ENCODE peak calls at places on chromosomes 11 and 22, in ten cellular contexts. A is psoas muscle; X is body of pancreas; Q is CD4-positive, CD25-positive, alpha-beta regulatory T cell; E is adrenal gland; F is left ventricle myocardium inferior; G is uterus; P is A549; U is CD4-positive, alpha-beta T cell; T is osteoblast. J is an unnamed sample.

GRCh38 chr11:515131-515530 is 8.1 kb upstream of the RNH1 start:
- DNase-seq in T (peak; percentile 87), F (no peak), U (no peak), A (no peak), E (no peak), P (no peak), G (no peak), Q (no peak), X (no peak), J (no peak)

GRCh38 chr22:23073506-23074229 is 3.3 kb downstream of the GNAZ start:
- DNase-seq in P (no peak), T (peak; percentile 21), E (no peak), A (peak; percentile 39), G (no peak), F (peak; percentile 11), U (no peak), Q (no peak), X (no peak), J (no peak)

GRCh38 chr22:48757581-48757980 is 1070.1 kb downstream of the BRD1 start:
- DNase-seq in P (no peak), T (peak; percentile 60), X (no peak), U (no peak), Q (no peak), A (no peak), E (peak; percentile 7), F (no peak), G (no peak), J (no peak)

GRCh38 chr22:20418211-20418788 is 19.3 kb downstream of the SCARF2 start:
- DNase-seq in F (peak; percentile 84), G (peak; percentile 85), Q (peak; percentile 75), U (peak; percentile 69), A (peak; percentile 92), T (peak; percentile 98), X (peak; percentile 77), E (peak; percentile 83), P (peak; percentile 78), J (peak; percentile 41)

GRCh38 chr11:17077520-17078401 is at the start of gene RPS13:
- DNase-seq in G (peak; percentile 97), P (peak; percentile 99), E (peak; percentile 97), U (peak; percentile 92), X (peak; percentile 97), F (peak; percentile 96), A (peak; percentile 98), Q (peak; percentile 99), T (peak; percentile 99), J (peak; percentile 95)

GRCh38 chr22:19576460-19577421 is 52.5 kb upstream of the CLDN5 start:
- DNase-seq in U (peak; percentile 36), A (no peak), T (peak; percentile 94), Q (peak; percentile 88), G (peak; percentile 47), X (no peak), P (no peak), F (peak; percentile 42), E (peak; percentile 21), J (no peak)

GRCh38 chr11:12673924-12674570 is at the start of gene TEAD1:
- DNase-seq in T (peak; percentile 99), A (peak; percentile 98), Q (peak; percentile 74), G (peak; percentile 95), U (peak; percentile 85), P (peak; percentile 95), X (peak; percentile 98), E (peak; percentile 98), F (peak; percentile 96), J (peak; percentile 51)

GRCh38 chr11:94731921-94732601 is 36.1 kb upstream of the AMOTL1 start:
- DNase-seq in Q (no peak), P (peak; percentile 75), X (no peak), U (no peak), E (peak; percentile 46), F (no peak), G (peak; percentile 26), T (peak; percentile 83), A (peak; percentile 41), J (no peak)

GRCh38 chr11:59206635-59207034 is 6.1 kb downstream of the MPEG1 start:
- DNase-seq in G (no peak), P (peak; percentile 50), X (peak; percentile 53), Q (peak; percentile 10), U (no peak), T (no peak), F (no peak), A (no peak), E (peak; percentile 60), J (no peak)

GRCh38 chr11:125494987-125495725 is 909 bp downstream of the FEZ1 start:
- DNase-seq in U (no peak), P (no peak), Q (no peak), X (peak; percentile 17), F (peak; percentile 37), G (peak; percentile 35), E (peak; percentile 23), T (peak; percentile 93), A (peak; percentile 59), J (no peak)

GRCh38 chr11:71447791-71448256 is 369 bp downstream of the DHCR7 start:
- DNase-seq in Q (peak; percentile 28), U (peak; percentile 43), A (no peak), T (no peak), F (no peak), X (no peak), P (no peak), E (peak; percentile 61), G (no peak), J (no peak)

GRCh38 chr22:38788417-38788816 is 5.5 kb downstream of the DNAL4 start:
- DNase-seq in U (no peak), F (peak; percentile 44), G (peak; percentile 56), E (peak; percentile 82), P (peak; percentile 49), A (no peak), Q (no peak), X (peak; percentile 58), T (peak; percentile 87), J (no peak)

GRCh38 chr11:80899381-80899780 is 1458.6 kb upstream of the TENM4 start:
- DNase-seq in G (no peak), P (no peak), F (no peak), U (no peak), E (no peak), T (no peak), A (no peak), X (no peak), Q (no peak), J (no peak)
- H3K27ac ChIP-seq in G (no peak overlapping the region), P (no peak overlapping the region), F (no peak overlapping the region), U (no peak overlapping the region), E (no peak overlapping the region), T (no peak overlapping the region), A (no peak overlapping the region), X (no peak overlapping the region), Q (no peak overlapping the region), J (no peak overlapping the region)

GRCh38 chr22:24265734-24266133 is 4.9 kb upstream of the SPECC1L start:
- DNase-seq in T (no peak), X (no peak), P (no peak), U (no peak), E (no peak), F (no peak), A (no peak), Q (no peak), G (no peak), J (no peak)
- H3K27ac ChIP-seq in T (no peak overlapping the region), X (no peak overlapping the region), P (no peak overlapping the region), U (no peak overlapping the region), E (no peak overlapping the region), F (no peak overlapping the region), A (no peak overlapping the region), Q (no peak overlapping the region), G (no peak overlapping the region), J (no peak overlapping the region)

DNA sequence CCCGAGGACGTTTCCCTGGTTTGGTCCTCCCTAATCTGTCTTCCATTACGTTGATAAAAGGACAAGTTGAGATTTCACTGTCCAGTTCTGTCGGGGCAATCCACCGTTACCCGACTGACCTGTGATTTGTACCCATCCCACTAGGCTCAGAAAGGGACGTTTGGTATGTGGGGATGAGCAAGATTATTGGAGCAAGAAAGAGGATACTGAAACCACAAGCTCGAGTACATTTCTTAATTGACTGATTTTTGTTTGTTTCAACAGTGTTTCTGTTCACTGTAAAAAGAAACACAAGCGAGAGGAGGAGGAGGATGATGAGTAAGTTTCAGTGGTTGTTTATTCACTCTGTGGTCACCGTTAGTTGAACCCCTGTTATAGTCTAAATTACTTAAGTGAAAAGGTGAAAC is 969 bp downstream of the CCDC117 start:
- DNase-seq in U (no peak), Q (peak; percentile 58), A (no peak), P (no peak), G (no peak), T (peak; percentile 93), F (no peak), E (no peak), X (no peak), J (no peak)
- H3K27ac ChIP-seq in U (peak overlapping the region; percentile 47), Q (peak overlapping the region; percentile 86), A (peak overlapping the region; percentile 96), P (peak overlapping the region; percentile 97), G (peak overlapping the region; percentile 97), T (peak overlapping the region; percentile 83), F (peak overlapping the region; percentile 98), E (peak overlapping the region; percentile 56), X (peak overlapping the region; percentile 99), J (peak overlapping the region; percentile 89)

GRCh38 chr22:28984482-28985158 is 77.0 kb downstream of the C22orf31 start:
- DNase-seq in Q (no peak), T (no peak), U (no peak), F (no peak), G (no peak), A (no peak), E (no peak), P (no peak), X (no peak), J (no peak)
- H3K27ac ChIP-seq in Q (no peak overlapping the region), T (no peak overlapping the region), U (no peak overlapping the region), F (no peak overlapping the region), G (no peak overlapping the region), A (no peak overlapping the region), E (no peak overlapping the region), P (peak overlapping the region; percentile 34), X (no peak overlapping the region), J (no peak overlapping the region)

GRCh38 chr22:29014773-29015172 is 46.9 kb downstream of the C22orf31 start:
- DNase-seq in U (no peak), E (no peak), F (no peak), G (no peak), T (no peak), X (no peak), Q (no peak), A (no peak), P (no peak), J (no peak)
- H3K27ac ChIP-seq in U (no peak overlapping the region), E (no peak overlapping the region), F (no peak overlapping the region), G (no peak overlapping the region), T (no peak overlapping the region), X (no peak overlapping the region), Q (no peak overlapping the region), A (no peak overlapping the region), P (no peak overlapping the region), J (no peak overlapping the region)